ENCODE peak calls at places on chromosome 1, in four cellular contexts. M is SK-N-SH, H is K562, K is GM12878. V is an unnamed sample.

GRCh38 chr1:43934279-43934985 is 831 bp downstream of the ARTN start:
- DNase-seq in M (peak; percentile 96), H (peak; percentile 87), K (no peak), V (peak; percentile 65)

GRCh38 chr1:216596298-216596947 is 126.8 kb downstream of the ESRRG start:
- DNase-seq in M (peak; percentile 56), H (no peak), K (no peak), V (no peak)

GRCh38 chr1:85628791-85629531 is 48.4 kb downstream of the CCN1 start:
- DNase-seq in M (no peak), H (peak; percentile 16), K (no peak), V (peak; percentile 82)

GRCh38 chr1:8349473-8349865 is 31.6 kb downstream of the SLC45A1 start:
- DNase-seq in M (no peak), H (no peak), K (no peak), V (no peak)

GRCh38 chr1:205976708-205977107 is 26.5 kb downstream of the RAB7B start:
- DNase-seq in M (no peak), H (no peak), K (no peak), V (peak; percentile 76)

GRCh38 chr1:24443241-24443656 is 27.6 kb downstream of the NIPAL3 start:
- DNase-seq in M (no peak), H (no peak), K (no peak), V (no peak)

GRCh38 chr1:160399544-160400283 is 650 bp upstream of the VANGL2 start:
- DNase-seq in M (no peak), H (no peak), K (no peak), V (no peak)

GRCh38 chr1:14637233-14637632 is 38.7 kb downstream of the KAZN start:
- DNase-seq in M (no peak), H (no peak), K (no peak), V (no peak)

GRCh38 chr1:8660455-8660854 is 157.0 kb downstream of the RERE start:
- DNase-seq in M (peak; percentile 17), H (no peak), K (no peak), V (no peak)

GRCh38 chr1:211551628-211552465 is 27.1 kb downstream of the SLC30A1 start:
- DNase-seq in M (no peak), H (no peak), K (no peak), V (peak; percentile 19)

GRCh38 chr1:42477775-42478174 is 14.7 kb downstream of the CCDC30 start:
- DNase-seq in M (no peak), H (no peak), K (no peak), V (no peak)

GRCh38 chr1:208387908-208388756 is 143.9 kb upstream of the PLXNA2 start:
- DNase-seq in M (no peak), H (no peak), K (no peak), V (no peak)

GRCh38 chr1:55235722-55236121 is 20.6 kb upstream of the USP24 start:
- DNase-seq in M (no peak), H (no peak), K (no peak), V (no peak)

GRCh38 chr1:2194319-2194897 is at the start of gene FAAP20:
- DNase-seq in M (peak; percentile 93), H (peak; percentile 91), K (no peak), V (peak; percentile 24)

GRCh38 chr1:197481101-197481500 is 213.0 kb downstream of the CRB1 start:
- DNase-seq in M (no peak), H (no peak), K (no peak), V (no peak)

GRCh38 chr1:195591917-195592672 is 1016.1 kb downstream of the KCNT2 start:
- DNase-seq in M (no peak), H (no peak), K (no peak), V (no peak)

GRCh38 chr1:181349512-181349911 is 133.8 kb upstream of the CACNA1E start:
- DNase-seq in M (no peak), H (no peak), K (no peak), V (no peak)

GRCh38 chr1:25562101-25562927 is 18.9 kb downstream of the LDLRAP1 start:
- DNase-seq in M (no peak), H (no peak), K (peak; percentile 48), V (peak; percentile 31)

GRCh38 chr1:61081637-61082335 is 575 bp upstream of the NFIA start:
- DNase-seq in M (peak; percentile 40), H (no peak), K (no peak), V (peak; percentile 83)

GRCh38 chr1:235415008-235415904 is 48.0 kb downstream of the TBCE start:
- DNase-seq in M (peak; percentile 73), H (peak; percentile 73), K (peak; percentile 15), V (peak; percentile 80)

GRCh38 chr1:170864238-170864637 is 71.1 kb upstream of the MROH9 start:
- DNase-seq in M (no peak), H (no peak), K (no peak), V (no peak)

GRCh38 chr1:200784576-200784975 is 45.9 kb downstream of the CAMSAP2 start:
- DNase-seq in M (no peak), H (no peak), K (no peak), V (no peak)

GRCh38 chr1:47714368-47714767 is 276.5 kb downstream of the FOXD2 start:
- DNase-seq in M (no peak), H (no peak), K (no peak), V (no peak)

GRCh38 chr1:219924348-219924747 is 4.0 kb downstream of the SLC30A10 start:
- DNase-seq in M (no peak), H (no peak), K (no peak), V (no peak)

GRCh38 chr1:205925730-205926129 is 17.5 kb downstream of the SLC26A9 start:
- DNase-seq in M (no peak), H (no peak), K (no peak), V (no peak)

GRCh38 chr1:54180666-54181360 is 19.0 kb downstream of the CYB5RL start:
- DNase-seq in M (no peak), H (no peak), K (no peak), V (no peak)

GRCh38 chr1:4659247-4659646 is 4.8 kb downstream of the AJAP1 start:
- DNase-seq in M (no peak), H (no peak), K (no peak), V (no peak)

GRCh38 chr1:16122916-16123315 is 33.0 kb downstream of the EPHA2 start:
- DNase-seq in M (no peak), H (no peak), K (peak; percentile 20), V (no peak)

GRCh38 chr1:46757256-46757955 is 38.5 kb upstream of the EFCAB14 start:
- DNase-seq in M (no peak), H (no peak), K (no peak), V (no peak)

GRCh38 chr1:89641781-89642180 is 8.9 kb downstream of the LRRC8C start:
- DNase-seq in M (no peak), H (no peak), K (no peak), V (no peak)
- TF ChIP-seq MXI1 in M (no peak), H (no peak), K (no peak), V (no peak)

GRCh38 chr1:153800516-153800915 is 25.3 kb downstream of the SLC27A3 start:
- DNase-seq in M (no peak), H (no peak), K (no peak), V (no peak)

GRCh38 chr1:153798468-153798780 is 23.2 kb downstream of the SLC27A3 start:
- DNase-seq in M (no peak), H (no peak), K (no peak), V (no peak)

GRCh38 chr1:153799566-153800465 is 24.6 kb downstream of the SLC27A3 start:
- DNase-seq in M (no peak), H (no peak), K (no peak), V (no peak)

GRCh38 chr1:153796786-153797659 is 21.8 kb downstream of the SLC27A3 start:
- DNase-seq in M (peak; percentile 90), H (peak; percentile 86), K (no peak), V (peak; percentile 65)

GRCh38 chr1:153799016-153799415 is 23.8 kb downstream of the SLC27A3 start:
- DNase-seq in M (no peak), H (no peak), K (no peak), V (no peak)
- TF ChIP-seq GABPA in M (no peak), H (no peak), K (no peak), V (no peak)

DNA sequence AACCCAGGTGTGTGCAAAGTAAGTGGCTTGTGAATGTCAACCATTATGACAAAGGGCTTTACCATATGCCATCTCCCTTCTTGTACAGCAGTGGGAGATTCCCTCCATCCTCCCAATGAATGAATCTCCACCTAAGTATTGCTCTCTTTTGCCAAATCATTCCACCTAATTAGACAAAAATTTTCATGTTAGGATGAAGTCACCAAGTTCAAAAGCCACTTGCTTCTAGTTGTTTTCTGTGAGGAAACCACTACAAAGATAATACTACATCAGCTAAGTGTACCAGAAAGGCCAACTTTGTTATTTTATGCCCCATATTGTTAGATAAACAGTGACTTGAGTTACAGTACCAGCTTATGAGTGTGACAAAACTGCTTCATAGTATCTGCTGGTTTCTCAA is 34.3 kb downstream of the FAM78B start:
- DNase-seq in M (no peak), H (no peak), K (no peak), V (no peak)
- TF ChIP-seq MXI1 in M (no peak), H (no peak), K (no peak), V (no peak)

GRCh38 chr1:38418195-38419030 is 371.8 kb upstream of the POU3F1 start:
- DNase-seq in M (no peak), H (no peak), K (no peak), V (no peak)
- TF ChIP-seq GABPA in M (no peak), H (no peak), K (no peak), V (no peak)

GRCh38 chr1:209835782-209836298 is 8.1 kb downstream of the UTP25 start:
- DNase-seq in M (no peak), H (no peak), K (no peak), V (no peak)
- TF ChIP-seq MXI1 in M (no peak), H (no peak), K (no peak), V (no peak)

DNA sequence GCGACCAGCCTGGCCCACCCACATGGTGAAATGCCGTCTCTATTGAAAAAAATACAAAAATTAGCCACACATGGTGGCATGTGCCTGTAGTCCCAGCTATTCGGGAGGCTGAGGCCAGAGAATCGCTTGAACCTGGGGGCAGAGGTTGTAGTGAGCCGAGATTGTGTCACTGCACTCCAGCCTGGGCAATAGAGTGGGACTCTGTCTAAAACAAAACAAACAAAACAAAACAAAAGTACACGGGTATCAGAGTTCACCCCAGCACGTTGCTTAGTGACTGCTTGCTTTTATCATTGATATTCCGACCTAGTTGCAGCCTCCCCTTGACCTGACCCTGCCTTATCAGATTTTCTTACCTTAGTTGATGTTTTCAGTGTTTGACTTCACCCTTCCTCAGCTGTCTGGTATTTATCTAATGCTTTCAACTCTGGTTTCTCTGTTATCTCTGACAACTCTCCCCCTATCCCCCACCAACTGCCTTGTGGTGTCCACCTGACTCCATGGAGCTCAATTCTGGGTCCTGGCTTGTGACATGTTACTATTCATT is 5.1 kb downstream of the TLCD4 start:
- DNase-seq in M (no peak), H (no peak), K (no peak), V (peak; percentile 99)
- TF ChIP-seq GABPA in M (no peak), H (no peak), K (no peak), V (peak; percentile 57)

DNA sequence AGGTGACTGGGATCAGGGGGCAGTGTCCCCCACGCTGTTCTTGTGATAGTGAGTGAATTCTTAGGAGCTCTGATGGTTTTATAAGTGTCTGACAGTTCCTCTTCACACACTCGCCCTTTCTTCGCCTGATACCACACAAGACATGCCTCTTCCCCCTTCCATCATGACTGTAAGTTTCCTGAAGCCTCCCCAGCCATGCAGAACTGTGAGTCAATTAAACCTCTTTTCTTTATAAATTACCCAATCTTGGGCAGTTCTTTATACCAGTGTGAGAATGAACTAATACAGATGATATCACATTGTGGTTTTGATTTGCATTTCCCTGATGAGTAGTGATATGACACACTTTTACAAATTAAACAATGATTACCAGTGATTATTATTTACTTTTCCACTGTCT is 229.9 kb downstream of the AKT3 start:
- DNase-seq in M (no peak), H (no peak), K (no peak), V (no peak)
- TF ChIP-seq MXI1 in M (no peak), H (no peak), K (no peak), V (no peak)

V was measured in HepG2.